ENCODE peak calls at places on chromosomes 13 and 19, in six cellular contexts. Q, P, F, E, H and A are unnamed samples.

GRCh38 chr13:48535791-48536190 is 2.9 kb upstream of the RCBTB2 start:
- DNase-seq in H (no peak), P (no peak), F (no peak), E (no peak), Q (no peak), A (no peak)

GRCh38 chr13:74046461-74046860 is 87.7 kb downstream of the KLF12 start:
- DNase-seq in H (peak), F (no peak), Q (no peak), E (no peak), P (no peak), A (no peak)

GRCh38 chr19:39435499-39436349 is at the start of gene RPS16:
- DNase-seq in Q (peak), E (peak), F (peak), H (peak), P (peak), A (peak)

GRCh38 chr13:77760893-77761292 is 63.4 kb downstream of the SLAIN1 start:
- DNase-seq in H (no peak), Q (no peak), P (no peak), F (no peak), E (no peak), A (no peak)

GRCh38 chr13:28819748-28820098 is 416 bp upstream of the MTUS2 start:
- DNase-seq in Q (peak), P (peak), H (peak), F (no peak), E (no peak), A (peak)

GRCh38 chr19:15813916-15814315 is 1.5 kb downstream of the OR10H1 start:
- DNase-seq in F (no peak), H (no peak), P (no peak), E (no peak), Q (no peak), A (no peak)

GRCh38 chr19:13961826-13962737 is 9.8 kb downstream of the DCAF15 start:
- DNase-seq in F (no peak), P (no peak), E (no peak), Q (no peak), H (no peak), A (no peak)

GRCh38 chr13:110874508-110874960 is 40.3 kb downstream of the ANKRD10 start:
- DNase-seq in E (peak), F (peak), H (peak), Q (peak), P (no peak), A (peak)

GRCh38 chr13:95155504-95155903 is 145.7 kb downstream of the ABCC4 start:
- DNase-seq in E (no peak), P (no peak), H (no peak), Q (no peak), F (no peak), A (no peak)

GRCh38 chr13:29556742-29557141 is 38.7 kb downstream of the SLC7A1 start:
- DNase-seq in Q (no peak), P (no peak), H (no peak), F (no peak), E (no peak), A (no peak)

GRCh38 chr13:44045179-44045562 is 165.5 kb downstream of the LACC1 start:
- DNase-seq in Q (no peak), F (no peak), P (no peak), E (no peak), H (no peak), A (no peak)

GRCh38 chr19:27780367-27781065 is 1432.4 kb downstream of the UQCRFS1 start:
- DNase-seq in E (peak), F (no peak), Q (no peak), H (no peak), P (no peak), A (no peak)

GRCh38 chr19:45500918-45501729 is 2.9 kb downstream of the PPM1N start:
- DNase-seq in H (no peak), F (no peak), E (no peak), Q (no peak), P (no peak), A (no peak)

GRCh38 chr13:31166591-31166990 is 4.9 kb upstream of the HSPH1 start:
- DNase-seq in P (no peak), F (no peak), H (no peak), E (no peak), Q (no peak), A (no peak)

GRCh38 chr13:50085063-50085462 is 69.8 kb downstream of the KCNRG start:
- DNase-seq in F (no peak), E (no peak), Q (peak), P (no peak), H (peak), A (no peak)

GRCh38 chr19:2333027-2333806 is 4.7 kb downstream of the SPPL2B start:
- DNase-seq in P (no peak), H (no peak), E (no peak), F (no peak), Q (no peak), A (no peak)

GRCh38 chr13:40096357-40096911 is 441.0 kb downstream of the COG6 start:
- DNase-seq in P (peak), F (no peak), H (no peak), E (no peak), Q (no peak), A (no peak)

GRCh38 chr13:48978942-48979601 is 3.4 kb downstream of the FNDC3A start:
- DNase-seq in E (no peak), H (no peak), F (no peak), P (no peak), Q (no peak), A (no peak)

GRCh38 chr19:48608798-48609263 is 2.3 kb downstream of the SPACA4 start:
- DNase-seq in H (peak), Q (peak), P (peak), F (no peak), E (no peak), A (no peak)

GRCh38 chr13:73251866-73252265 is 193.1 kb downstream of the KLF5 start:
- DNase-seq in E (no peak), H (no peak), P (no peak), Q (no peak), F (no peak), A (no peak)

GRCh38 chr19:18477042-18477760 is 39.3 kb upstream of the ISYNA1 start:
- DNase-seq in E (no peak), P (no peak), H (no peak), Q (no peak), F (no peak), A (no peak)

GRCh38 chr19:16118489-16119033 is 6.9 kb downstream of the RAB8A start:
- DNase-seq in Q (no peak), H (no peak), P (no peak), E (no peak), F (no peak), A (no peak)

GRCh38 chr19:29773141-29773540 is 38.6 kb upstream of the CCNE1 start:
- DNase-seq in E (no peak), Q (no peak), F (no peak), P (no peak), H (no peak), A (no peak)

GRCh38 chr19:18869231-18869575 is 26.8 kb downstream of the CERS1 start:
- DNase-seq in Q (no peak), P (no peak), E (no peak), F (no peak), H (no peak), A (no peak)

GRCh38 chr19:10289836-10290438 is at the start of gene ICAM5:
- DNase-seq in Q (no peak), H (no peak), E (no peak), P (no peak), F (no peak), A (no peak)

GRCh38 chr19:4909172-4909896 is at the start of gene UHRF1:
- DNase-seq in P (no peak), Q (peak), F (no peak), H (no peak), E (no peak), A (peak)

GRCh38 chr19:49389406-49389805 is 1.4 kb downstream of the KASH5 start:
- DNase-seq in E (no peak), Q (no peak), H (no peak), F (no peak), P (no peak), A (no peak)

GRCh38 chr19:16070366-16070990 is 5.8 kb upstream of the TPM4 start:
- DNase-seq in F (no peak), E (peak), Q (no peak), H (no peak), P (peak), A (no peak)

GRCh38 chr19:40219721-40220276 is 1.6 kb upstream of the TTC9B start:
- DNase-seq in F (no peak), H (peak), Q (peak), E (no peak), P (no peak), A (no peak)

GRCh38 chr19:38737297-38737865 is 6.9 kb downstream of the CAPN12 start:
- DNase-seq in F (no peak), E (no peak), Q (no peak), H (no peak), P (no peak), A (no peak)

GRCh38 chr19:16446108-16447014 is 25.4 kb downstream of the EPS15L1 start:
- DNase-seq in Q (no peak), E (no peak), P (no peak), H (no peak), F (no peak), A (no peak)

GRCh38 chr19:15441317-15441716 is 8.4 kb downstream of the WIZ start:
- DNase-seq in H (no peak), F (no peak), Q (no peak), E (no peak), P (no peak), A (no peak)

GRCh38 chr13:73754727-73755292 is 379.4 kb downstream of the KLF12 start:
- DNase-seq in P (no peak), Q (peak), H (peak), E (no peak), F (no peak), A (peak)

GRCh38 chr13:72920097-72920496 is 138.2 kb downstream of the PIBF1 start:
- DNase-seq in E (no peak), H (peak), Q (no peak), P (no peak), F (no peak), A (no peak)